ENCODE peak calls at places on chromosome 9, in seven cellular contexts. R is HepG2, C is HCT116, K is H1, L is SK-N-SH, U is GM12878, Q is K562. W is an unnamed sample.

GRCh38 chr9:20744046-20744630 is 60.1 kb downstream of the FOCAD start:
- DNase-seq in L (no peak), U (no peak), K (no peak), Q (no peak), C (no peak), R (no peak), W (no peak)

GRCh38 chr9:115442054-115442453 is 324.1 kb upstream of the TNC start:
- DNase-seq in R (no peak), L (no peak), U (no peak), Q (no peak), C (no peak), K (no peak), W (no peak)

GRCh38 chr9:106828082-106828481 is 34.9 kb upstream of the ZNF462 start:
- DNase-seq in C (no peak), L (no peak), R (no peak), U (no peak), K (no peak), Q (no peak), W (no peak)

GRCh38 chr9:107492381-107492780 is 2.8 kb upstream of the KLF4 start:
- DNase-seq in L (no peak), R (no peak), Q (no peak), U (no peak), C (no peak), K (no peak), W (no peak)

GRCh38 chr9:108956098-108956533 is 21.9 kb downstream of the ABITRAM start:
- DNase-seq in R (no peak), Q (no peak), C (no peak), L (peak; percentile 50), U (no peak), K (no peak), W (no peak)

GRCh38 chr9:127943746-127944145 is 6.1 kb upstream of the DPM2 start:
- DNase-seq in K (peak; percentile 79), Q (peak; percentile 89), C (peak; percentile 51), R (peak; percentile 61), U (no peak), L (peak; percentile 92), W (no peak)

GRCh38 chr9:111036946-111037743 is 1.1 kb downstream of the LPAR1 start:
- DNase-seq in Q (no peak), U (no peak), L (peak; percentile 17), K (no peak), C (peak; percentile 7), R (no peak), W (no peak)

GRCh38 chr9:35406183-35406959 is 83.5 kb upstream of the RUSC2 start:
- DNase-seq in L (no peak), Q (peak; percentile 28), R (no peak), K (peak; percentile 80), C (no peak), U (no peak), W (no peak)

GRCh38 chr9:37342493-37342892 is 80.0 kb upstream of the GRHPR start:
- DNase-seq in C (no peak), K (no peak), R (no peak), L (no peak), U (no peak), Q (no peak), W (no peak)

GRCh38 chr9:72586388-72587160 is 65.2 kb downstream of the TMC1 start:
- DNase-seq in U (no peak), R (no peak), Q (peak; percentile 41), C (no peak), L (no peak), K (no peak), W (no peak)

GRCh38 chr9:97570899-97571298 is 62.3 kb downstream of the TSTD2 start:
- DNase-seq in Q (no peak), U (no peak), R (no peak), K (no peak), C (no peak), L (no peak), W (no peak)

GRCh38 chr9:109281518-109281917 is 39.3 kb downstream of the EPB41L4B start:
- DNase-seq in K (no peak), L (no peak), R (no peak), C (no peak), U (no peak), Q (no peak), W (no peak)

GRCh38 chr9:96031366-96031824 is 155.9 kb downstream of the ERCC6L2 start:
- DNase-seq in L (peak; percentile 83), C (no peak), R (no peak), U (no peak), K (no peak), Q (no peak), W (no peak)

GRCh38 chr9:135939351-135940265 is 21.6 kb downstream of the UBAC1 start:
- DNase-seq in L (no peak), R (no peak), Q (no peak), U (no peak), K (no peak), C (no peak), W (no peak)

GRCh38 chr9:91945277-91946074 is 4.6 kb downstream of the ROR2 start:
- DNase-seq in Q (peak; percentile 86), U (no peak), C (no peak), K (no peak), L (peak; percentile 28), R (no peak), W (no peak)

GRCh38 chr9:129359871-129360536 is 181.9 kb upstream of the IER5L start:
- DNase-seq in U (no peak), K (no peak), R (no peak), L (peak; percentile 55), Q (no peak), C (no peak), W (no peak)

GRCh38 chr9:126532019-126532462 is 81.7 kb upstream of the LMX1B start:
- DNase-seq in C (no peak), Q (no peak), U (no peak), K (no peak), R (no peak), L (peak; percentile 79), W (no peak)

GRCh38 chr9:91177661-91178280 is 183.9 kb downstream of the AUH start:
- DNase-seq in C (no peak), K (no peak), L (no peak), R (no peak), Q (no peak), U (no peak), W (no peak)

GRCh38 chr9:135131488-135131887 is 44.0 kb downstream of the OLFM1 start:
- DNase-seq in R (no peak), U (no peak), Q (no peak), L (no peak), C (no peak), K (no peak), W (no peak)

GRCh38 chr9:134069536-134070399 is 1.9 kb upstream of the BRD3 start:
- DNase-seq in Q (no peak), L (no peak), C (no peak), R (no peak), U (no peak), K (no peak), W (no peak)
- TF ChIP-seq SIN3A in Q (no peak), L (no peak), C (no peak), R (no peak), U (no peak), K (no peak), W (no peak)

DNA sequence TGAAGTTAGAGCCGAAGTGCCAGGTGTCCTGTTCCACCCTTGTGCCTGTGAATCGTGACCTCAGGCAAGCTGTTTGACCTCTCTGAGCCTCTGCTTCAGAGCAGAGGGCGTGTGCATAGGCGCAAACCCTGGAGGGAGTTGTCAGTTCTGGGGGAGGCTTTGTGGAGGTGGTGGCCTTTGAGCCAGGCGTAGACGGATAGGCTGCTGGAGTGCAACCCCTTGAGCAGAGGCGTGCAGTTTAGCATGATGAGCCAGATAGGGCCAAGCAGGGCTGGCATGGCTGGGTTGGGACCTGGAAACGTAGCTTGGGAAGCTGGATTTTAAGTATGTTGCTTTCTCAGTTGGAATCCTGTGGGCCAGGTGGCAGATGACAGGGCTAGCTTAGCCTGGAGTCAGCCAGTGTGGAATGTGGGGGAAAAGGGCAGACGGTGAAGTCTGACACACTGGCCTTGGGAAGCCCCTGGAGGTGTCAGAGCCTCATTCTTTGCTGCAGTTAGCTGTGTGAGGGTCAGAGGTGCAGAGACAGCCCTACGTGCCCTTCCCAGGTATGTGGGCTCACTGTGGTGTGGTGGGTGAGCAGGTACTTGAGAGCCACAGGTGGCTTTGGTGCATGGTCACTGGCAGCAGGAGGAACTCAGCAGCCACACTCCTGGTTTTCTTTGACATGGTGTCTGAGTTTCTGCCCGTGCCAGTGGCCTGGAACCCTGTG is 93.4 kb downstream of the DAB2IP start:
- DNase-seq in K (no peak), L (no peak), U (no peak), C (no peak), R (peak; percentile 61), Q (no peak), W (no peak)
- TF ChIP-seq SIN3A in K (peak; percentile 36), L (no peak), U (no peak), C (no peak), R (no peak), Q (no peak), W (no peak)

GRCh38 chr9:120583958-120584369 is 4.0 kb upstream of the CDK5RAP2 start:
- DNase-seq in C (peak; percentile 16), Q (peak; percentile 54), L (peak; percentile 62), U (peak; percentile 65), R (peak; percentile 85), K (no peak), W (no peak)
- TF ChIP-seq SIN3A in C (no peak), Q (no peak), L (no peak), U (no peak), R (no peak), K (no peak), W (no peak)

DNA sequence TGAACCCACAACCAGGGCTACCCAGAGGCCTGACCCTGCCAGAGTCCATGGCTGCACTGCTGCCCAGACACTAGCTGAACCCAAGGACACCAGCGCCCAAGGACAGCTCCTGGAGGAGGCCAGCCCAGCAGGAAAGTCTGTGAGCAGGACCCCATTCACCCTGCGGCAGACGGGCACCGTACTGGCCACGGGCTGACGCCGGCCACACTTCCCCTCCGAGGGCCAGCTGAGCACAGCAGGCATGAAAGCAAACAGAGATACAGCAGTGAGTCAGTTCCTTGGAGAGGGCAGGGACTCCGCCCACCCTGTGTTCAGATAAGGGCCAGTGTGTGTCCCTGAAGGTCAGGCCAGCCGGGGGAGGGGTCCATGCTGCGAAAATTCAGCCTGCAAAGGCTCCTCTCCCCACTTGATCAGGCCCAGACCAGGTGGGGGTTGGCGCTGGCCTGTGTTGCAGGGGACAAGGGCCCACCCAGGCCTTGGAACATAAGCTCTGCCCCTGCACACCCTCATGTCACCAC is 3.2 kb downstream of the RNF208 start:
- DNase-seq in U (no peak), K (no peak), L (no peak), C (no peak), R (peak; percentile 81), Q (peak; percentile 95), W (no peak)
- TF ChIP-seq SIN3A in U (no peak), K (no peak), L (no peak), C (no peak), R (no peak), Q (peak; percentile 96), W (no peak)

DNA sequence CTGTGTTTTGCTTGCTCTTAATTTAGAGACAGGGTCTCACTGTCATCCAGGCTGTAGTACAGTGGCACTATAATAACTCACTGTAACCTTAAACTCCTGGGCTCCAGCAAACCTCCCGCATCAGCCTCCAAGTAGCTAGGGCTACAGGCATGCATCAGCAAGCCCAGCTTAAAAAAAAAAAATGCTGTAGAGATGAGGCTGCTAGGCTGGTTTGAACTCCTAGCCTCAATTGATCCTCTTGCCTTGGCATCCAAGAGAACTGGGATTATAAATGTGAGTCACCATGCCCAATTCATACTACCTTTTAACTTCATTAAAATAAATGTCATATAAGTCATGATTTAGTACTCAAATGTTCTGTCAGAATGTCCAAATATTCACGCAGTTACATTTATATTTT is 2195.7 kb upstream of the C9orf72 start:
- DNase-seq in C (no peak), L (no peak), R (no peak), K (no peak), Q (no peak), U (no peak), W (no peak)
- TF ChIP-seq SIN3A in C (no peak), L (no peak), R (no peak), K (no peak), Q (no peak), U (no peak), W (no peak)

W was measured in Panc1.